ENCODE peak calls at places on chromosome 15, in seven cellular contexts. One of them, this sample, is unnamed.
A peak's percentile ranks its signal among the peaks of the same experiment; 100 is the strongest.

GRCh38 chr15:56390739-56391267 is 25.6 kb downstream of the TEX9 start:
- DNase-seq in psoas muscle: no peak
- DNase-seq in adrenal gland: no peak
- DNase-seq in left lung: no peak
- DNase-seq in Peyer's patch: no peak
- DNase-seq in sigmoid colon: no peak
- DNase-seq in astrocyte: peak; percentile 3
- DNase-seq in this sample: no peak

GRCh38 chr15:87736921-87737389 is 519.6 kb downstream of the NTRK3 start:
- DNase-seq in psoas muscle: no peak
- DNase-seq in adrenal gland: no peak
- DNase-seq in left lung: no peak
- DNase-seq in Peyer's patch: no peak
- DNase-seq in sigmoid colon: no peak
- DNase-seq in astrocyte: peak; percentile 30
- DNase-seq in this sample: no peak

GRCh38 chr15:58528197-58528870 is 96.5 kb downstream of the LIPC start:
- DNase-seq in psoas muscle: no peak
- DNase-seq in adrenal gland: peak; percentile 74
- DNase-seq in left lung: no peak
- DNase-seq in Peyer's patch: no peak
- DNase-seq in sigmoid colon: no peak
- DNase-seq in astrocyte: peak; percentile 77
- DNase-seq in this sample: no peak

GRCh38 chr15:47756872-47757271 is 39.6 kb downstream of the SEMA6D start:
- DNase-seq in psoas muscle: peak; percentile 79
- DNase-seq in adrenal gland: peak; percentile 16
- DNase-seq in left lung: peak; percentile 38
- DNase-seq in Peyer's patch: peak; percentile 57
- DNase-seq in sigmoid colon: no peak
- DNase-seq in astrocyte: peak; percentile 84
- DNase-seq in this sample: no peak

GRCh38 chr15:63482874-63483323 is 21.5 kb upstream of the USP3 start:
- DNase-seq in psoas muscle: no peak
- DNase-seq in adrenal gland: no peak
- DNase-seq in left lung: no peak
- DNase-seq in Peyer's patch: no peak
- DNase-seq in sigmoid colon: no peak
- DNase-seq in astrocyte: no peak
- DNase-seq in this sample: no peak

GRCh38 chr15:79172032-79172481 is 81.5 kb upstream of the RASGRF1 start:
- DNase-seq in psoas muscle: no peak
- DNase-seq in adrenal gland: no peak
- DNase-seq in left lung: no peak
- DNase-seq in Peyer's patch: no peak
- DNase-seq in sigmoid colon: no peak
- DNase-seq in astrocyte: no peak
- DNase-seq in this sample: no peak

GRCh38 chr15:41772720-41773331 is 1.5 kb upstream of the MAPKBP1 start:
- DNase-seq in psoas muscle: no peak
- DNase-seq in adrenal gland: peak; percentile 49
- DNase-seq in left lung: no peak
- DNase-seq in Peyer's patch: no peak
- DNase-seq in sigmoid colon: peak; percentile 73
- DNase-seq in astrocyte: peak; percentile 49
- DNase-seq in this sample: no peak

GRCh38 chr15:81752974-81753373 is 292.8 kb downstream of the MEX3B start:
- DNase-seq in psoas muscle: no peak
- DNase-seq in adrenal gland: no peak
- DNase-seq in left lung: no peak
- DNase-seq in Peyer's patch: no peak
- DNase-seq in sigmoid colon: no peak
- DNase-seq in astrocyte: no peak
- DNase-seq in this sample: no peak

GRCh38 chr15:72098076-72098475 is 19.9 kb downstream of the MYO9A start:
- DNase-seq in psoas muscle: no peak
- DNase-seq in adrenal gland: no peak
- DNase-seq in left lung: no peak
- DNase-seq in Peyer's patch: no peak
- DNase-seq in sigmoid colon: no peak
- DNase-seq in astrocyte: peak; percentile 39
- DNase-seq in this sample: no peak

GRCh38 chr15:75454471-75455418 is 3.3 kb upstream of the SIN3A start:
- DNase-seq in psoas muscle: peak; percentile 87
- DNase-seq in adrenal gland: no peak
- DNase-seq in left lung: peak; percentile 93
- DNase-seq in Peyer's patch: no peak
- DNase-seq in sigmoid colon: peak; percentile 89
- DNase-seq in astrocyte: no peak
- DNase-seq in this sample: no peak

GRCh38 chr15:58269455-58270414 is 131.6 kb downstream of the AQP9 start:
- DNase-seq in psoas muscle: no peak
- DNase-seq in adrenal gland: peak; percentile 39
- DNase-seq in left lung: no peak
- DNase-seq in Peyer's patch: peak; percentile 67
- DNase-seq in sigmoid colon: no peak
- DNase-seq in astrocyte: peak; percentile 45
- DNase-seq in this sample: no peak

GRCh38 chr15:52683585-52683984 is 4.4 kb upstream of the ATOSA start:
- DNase-seq in psoas muscle: no peak
- DNase-seq in adrenal gland: no peak
- DNase-seq in left lung: no peak
- DNase-seq in Peyer's patch: no peak
- DNase-seq in sigmoid colon: no peak
- DNase-seq in astrocyte: no peak
- DNase-seq in this sample: no peak

GRCh38 chr15:88108991-88109390 is 147.5 kb downstream of the NTRK3 start:
- DNase-seq in psoas muscle: no peak
- DNase-seq in adrenal gland: no peak
- DNase-seq in left lung: no peak
- DNase-seq in Peyer's patch: no peak
- DNase-seq in sigmoid colon: no peak
- DNase-seq in astrocyte: no peak
- DNase-seq in this sample: no peak

GRCh38 chr15:99732268-99732641 is 982 bp downstream of the LYSMD4 start:
- DNase-seq in psoas muscle: no peak
- DNase-seq in adrenal gland: no peak
- DNase-seq in left lung: no peak
- DNase-seq in Peyer's patch: no peak
- DNase-seq in sigmoid colon: no peak
- DNase-seq in astrocyte: peak; percentile 13
- DNase-seq in this sample: no peak

GRCh38 chr15:38479286-38479685 is 25.4 kb downstream of the FAM98B start:
- DNase-seq in psoas muscle: no peak
- DNase-seq in adrenal gland: no peak
- DNase-seq in left lung: no peak
- DNase-seq in Peyer's patch: no peak
- DNase-seq in sigmoid colon: no peak
- DNase-seq in astrocyte: no peak
- DNase-seq in this sample: no peak

GRCh38 chr15:89106200-89106599 is 17.9 kb downstream of the ABHD2 start:
- DNase-seq in psoas muscle: no peak
- DNase-seq in adrenal gland: no peak
- DNase-seq in left lung: no peak
- DNase-seq in Peyer's patch: no peak
- DNase-seq in sigmoid colon: peak; percentile 58
- DNase-seq in astrocyte: no peak
- DNase-seq in this sample: no peak

GRCh38 chr15:92881570-92881837 is 18.6 kb upstream of the CHD2 start:
- DNase-seq in psoas muscle: no peak
- DNase-seq in adrenal gland: no peak
- DNase-seq in left lung: no peak
- DNase-seq in Peyer's patch: no peak
- DNase-seq in sigmoid colon: no peak
- DNase-seq in astrocyte: no peak
- DNase-seq in this sample: no peak
- H3K4me1 ChIP-seq in psoas muscle: peaks cover 27% of the 10 kb centered on the region
- H3K4me1 ChIP-seq in adrenal gland: peaks cover 37% of the 10 kb centered on the region
- H3K4me1 ChIP-seq in left lung: peaks cover 30% of the 10 kb centered on the region
- H3K4me1 ChIP-seq in Peyer's patch: peaks cover 14% of the 10 kb centered on the region
- H3K4me1 ChIP-seq in sigmoid colon: no peaks in the 10 kb centered on the region
- H3K4me1 ChIP-seq in astrocyte: peaks cover 14% of the 10 kb centered on the region
- H3K4me1 ChIP-seq in this sample: peaks cover 67% of the 10 kb centered on the region

GRCh38 chr15:60339236-60339635 is 58.5 kb downstream of the ANXA2 start:
- DNase-seq in psoas muscle: no peak
- DNase-seq in adrenal gland: no peak
- DNase-seq in left lung: no peak
- DNase-seq in Peyer's patch: no peak
- DNase-seq in sigmoid colon: no peak
- DNase-seq in astrocyte: no peak
- DNase-seq in this sample: no peak
- H3K27ac ChIP-seq in psoas muscle: no peak overlapping the region
- H3K27ac ChIP-seq in adrenal gland: no peak overlapping the region
- H3K27ac ChIP-seq in left lung: no peak overlapping the region
- H3K27ac ChIP-seq in Peyer's patch: no peak overlapping the region
- H3K27ac ChIP-seq in sigmoid colon: no peak overlapping the region
- H3K27ac ChIP-seq in astrocyte: no peak overlapping the region
- H3K27ac ChIP-seq in this sample: no peak overlapping the region

DNA sequence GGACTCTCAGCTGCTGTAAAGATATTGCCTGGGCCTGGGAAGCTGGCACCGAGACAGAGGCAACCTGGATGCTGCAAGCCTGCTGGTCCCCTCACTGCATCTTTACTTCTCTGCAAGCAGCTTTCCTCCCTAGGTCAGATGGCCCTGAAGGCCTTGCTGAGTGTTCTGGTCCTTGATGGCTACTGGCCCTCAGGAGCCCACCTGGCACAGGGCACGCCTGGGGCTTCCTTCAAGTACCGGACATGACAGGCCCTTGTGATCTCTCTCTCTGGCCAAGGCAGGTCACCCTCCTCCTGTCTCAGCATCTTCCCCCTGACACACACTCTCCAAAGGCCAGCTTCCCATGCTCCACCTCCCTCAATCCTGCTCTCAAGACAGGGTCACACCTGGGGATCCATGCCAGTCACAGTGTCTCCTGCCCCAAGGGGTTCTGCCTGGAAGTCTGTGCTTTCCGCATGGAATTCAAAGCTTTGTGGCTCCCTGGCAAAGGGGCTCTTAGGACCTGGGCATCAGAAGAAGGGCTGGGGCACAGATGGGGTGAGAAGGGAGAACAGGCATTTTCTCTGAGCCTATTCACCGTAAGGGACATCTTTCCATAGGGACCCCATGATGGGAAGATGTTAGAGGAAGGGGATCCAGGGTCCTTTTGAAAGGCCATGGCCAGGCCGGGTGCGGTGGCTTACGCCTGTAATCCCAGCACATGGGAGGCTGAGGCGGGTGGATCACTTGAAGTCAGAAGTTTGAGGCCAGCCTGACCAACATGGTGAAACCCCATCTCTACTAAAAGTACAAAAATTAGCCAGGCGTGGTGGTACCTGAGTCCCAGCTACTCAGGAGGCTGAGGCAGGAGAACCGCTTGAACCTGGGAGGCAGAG is 4.7 kb upstream of the PAQR5 start:
- DNase-seq in psoas muscle: no peak
- DNase-seq in adrenal gland: no peak
- DNase-seq in left lung: no peak
- DNase-seq in Peyer's patch: no peak
- DNase-seq in sigmoid colon: no peak
- DNase-seq in astrocyte: no peak
- DNase-seq in this sample: no peak
- H3K27me3 ChIP-seq in psoas muscle: no peaks in the 10 kb centered on the region
- H3K27me3 ChIP-seq in adrenal gland: no peaks in the 10 kb centered on the region
- H3K27me3 ChIP-seq in left lung: no peaks in the 10 kb centered on the region
- H3K27me3 ChIP-seq in Peyer's patch: no peaks in the 10 kb centered on the region
- H3K27me3 ChIP-seq in sigmoid colon: peaks cover 11% of the 10 kb centered on the region
- H3K27me3 ChIP-seq in astrocyte: peaks cover 15% of the 10 kb centered on the region
- H3K27me3 ChIP-seq in this sample: peaks cover 11% of the 10 kb centered on the region

GRCh38 chr15:85482896-85483295 is 102.5 kb downstream of the AKAP13 start:
- DNase-seq in psoas muscle: no peak
- DNase-seq in adrenal gland: no peak
- DNase-seq in left lung: no peak
- DNase-seq in Peyer's patch: no peak
- DNase-seq in sigmoid colon: no peak
- DNase-seq in astrocyte: peak; percentile 93
- DNase-seq in this sample: no peak
- H3K4me1 ChIP-seq in psoas muscle: peaks cover 13% of the 10 kb centered on the region
- H3K4me1 ChIP-seq in adrenal gland: peaks cover 9% of the 10 kb centered on the region
- H3K4me1 ChIP-seq in left lung: peaks cover 56% of the 10 kb centered on the region
- H3K4me1 ChIP-seq in Peyer's patch: no peaks in the 10 kb centered on the region
- H3K4me1 ChIP-seq in sigmoid colon: no peaks in the 10 kb centered on the region
- H3K4me1 ChIP-seq in astrocyte: peaks cover 27% of the 10 kb centered on the region
- H3K4me1 ChIP-seq in this sample: peaks cover 88% of the 10 kb centered on the region

GRCh38 chr15:69082041-69082502 is 67.6 kb downstream of the NOX5 start:
- DNase-seq in psoas muscle: no peak
- DNase-seq in adrenal gland: peak; percentile 74
- DNase-seq in left lung: no peak
- DNase-seq in Peyer's patch: no peak
- DNase-seq in sigmoid colon: peak; percentile 72
- DNase-seq in astrocyte: peak; percentile 81
- DNase-seq in this sample: no peak
- H3K27ac ChIP-seq in psoas muscle: peak overlapping the region; percentile 68
- H3K27ac ChIP-seq in adrenal gland: peak overlapping the region; percentile 86
- H3K27ac ChIP-seq in left lung: peak overlapping the region; percentile 73
- H3K27ac ChIP-seq in Peyer's patch: peak overlapping the region; percentile 20
- H3K27ac ChIP-seq in sigmoid colon: peak overlapping the region; percentile 62
- H3K27ac ChIP-seq in astrocyte: no peak overlapping the region
- H3K27ac ChIP-seq in this sample: peak overlapping the region; percentile 92

GRCh38 chr15:44158111-44158510 is 37.0 kb downstream of the FRMD5 start:
- DNase-seq in psoas muscle: no peak
- DNase-seq in adrenal gland: no peak
- DNase-seq in left lung: no peak
- DNase-seq in Peyer's patch: no peak
- DNase-seq in sigmoid colon: no peak
- DNase-seq in astrocyte: no peak
- DNase-seq in this sample: no peak
- H3K27me3 ChIP-seq in psoas muscle: no peaks in the 10 kb centered on the region
- H3K27me3 ChIP-seq in adrenal gland: no peaks in the 10 kb centered on the region
- H3K27me3 ChIP-seq in left lung: peaks cover 3% of the 10 kb centered on the region
- H3K27me3 ChIP-seq in Peyer's patch: no peaks in the 10 kb centered on the region
- H3K27me3 ChIP-seq in sigmoid colon: no peaks in the 10 kb centered on the region
- H3K27me3 ChIP-seq in astrocyte: no peaks in the 10 kb centered on the region
- H3K27me3 ChIP-seq in this sample: no peaks in the 10 kb centered on the region